ENCODE peak calls at places on chromosomes 13 and 19, in six cellular contexts. H is H1, W is suprapubic skin, P is breast epithelium, M is stomach, L is HCT116. F is an unnamed sample.

GRCh38 chr19:41928754-41929535 is 696 bp upstream of the ERFL start:
- DNase-seq in H (no peak), W (no peak), P (no peak), M (no peak), L (no peak), F (no peak)

GRCh38 chr19:49468746-49469447 is 5.1 kb upstream of the FLT3LG start:
- DNase-seq in H (peak; percentile 79), W (peak; percentile 97), P (peak; percentile 69), M (peak; percentile 56), L (no peak), F (peak; percentile 71)

GRCh38 chr13:23867027-23867491 is 22.1 kb downstream of the MIPEP start:
- DNase-seq in H (no peak), W (no peak), P (no peak), M (no peak), L (no peak), F (no peak)

GRCh38 chr13:21478881-21479808 is 20.0 kb upstream of the ZDHHC20 start:
- DNase-seq in H (no peak), W (no peak), P (no peak), M (no peak), L (peak; percentile 72), F (no peak)

GRCh38 chr19:15815306-15815705 is at the start of gene OR10H1:
- DNase-seq in H (no peak), W (no peak), P (no peak), M (no peak), L (no peak), F (no peak)

GRCh38 chr13:51953347-51953746 is 57.9 kb downstream of the ATP7B start:
- DNase-seq in H (no peak), W (no peak), P (no peak), M (no peak), L (no peak), F (no peak)

GRCh38 chr13:107563099-107563925 is 652.0 kb downstream of the LIG4 start:
- DNase-seq in H (no peak), W (no peak), P (no peak), M (no peak), L (no peak), F (no peak)

GRCh38 chr13:33366469-33367062 is 81.0 kb upstream of the STARD13 start:
- DNase-seq in H (no peak), W (no peak), P (no peak), M (no peak), L (no peak), F (no peak)

GRCh38 chr13:26208292-26208691 is 13.8 kb downstream of the RNF6 start:
- DNase-seq in H (no peak), W (no peak), P (no peak), M (no peak), L (no peak), F (no peak)

GRCh38 chr13:41944635-41945401 is 16.1 kb downstream of the VWA8 start:
- DNase-seq in H (no peak), W (no peak), P (no peak), M (no peak), L (no peak), F (no peak)

GRCh38 chr13:41941174-41941573 is 19.7 kb downstream of the VWA8 start:
- DNase-seq in H (no peak), W (no peak), P (no peak), M (no peak), L (no peak), F (no peak)

GRCh38 chr13:41944229-41944628 is 16.7 kb downstream of the VWA8 start:
- DNase-seq in H (no peak), W (no peak), P (no peak), M (no peak), L (no peak), F (no peak)

GRCh38 chr13:41939403-41939802 is 21.5 kb downstream of the VWA8 start:
- DNase-seq in H (no peak), W (no peak), P (no peak), M (no peak), L (no peak), F (no peak)

GRCh38 chr13:41942462-41943094 is 18.3 kb downstream of the VWA8 start:
- DNase-seq in H (no peak), W (no peak), P (no peak), M (no peak), L (no peak), F (no peak)
- TF ChIP-seq POLR2AphosphoS5 in H (no peak), W (no peak), P (no peak), M (no peak), L (no peak), F (no peak)

GRCh38 chr19:1491849-1492170 is 829 bp downstream of the REEP6 start:
- DNase-seq in H (no peak), W (no peak), P (peak; percentile 43), M (no peak), L (no peak), F (no peak)

GRCh38 chr19:1490020-1490310 is 185 bp downstream of the PCSK4 start:
- DNase-seq in H (no peak), W (no peak), P (no peak), M (no peak), L (no peak), F (no peak)

GRCh38 chr19:1492474-1493006 is 1.6 kb downstream of the REEP6 start:
- DNase-seq in H (no peak), W (peak; percentile 74), P (no peak), M (no peak), L (no peak), F (no peak)

GRCh38 chr19:1490311-1491113 is at the start of gene PCSK4:
- DNase-seq in H (peak; percentile 96), W (peak; percentile 100), P (peak; percentile 99), M (peak; percentile 99), L (peak; percentile 98), F (peak; percentile 91)

DNA sequence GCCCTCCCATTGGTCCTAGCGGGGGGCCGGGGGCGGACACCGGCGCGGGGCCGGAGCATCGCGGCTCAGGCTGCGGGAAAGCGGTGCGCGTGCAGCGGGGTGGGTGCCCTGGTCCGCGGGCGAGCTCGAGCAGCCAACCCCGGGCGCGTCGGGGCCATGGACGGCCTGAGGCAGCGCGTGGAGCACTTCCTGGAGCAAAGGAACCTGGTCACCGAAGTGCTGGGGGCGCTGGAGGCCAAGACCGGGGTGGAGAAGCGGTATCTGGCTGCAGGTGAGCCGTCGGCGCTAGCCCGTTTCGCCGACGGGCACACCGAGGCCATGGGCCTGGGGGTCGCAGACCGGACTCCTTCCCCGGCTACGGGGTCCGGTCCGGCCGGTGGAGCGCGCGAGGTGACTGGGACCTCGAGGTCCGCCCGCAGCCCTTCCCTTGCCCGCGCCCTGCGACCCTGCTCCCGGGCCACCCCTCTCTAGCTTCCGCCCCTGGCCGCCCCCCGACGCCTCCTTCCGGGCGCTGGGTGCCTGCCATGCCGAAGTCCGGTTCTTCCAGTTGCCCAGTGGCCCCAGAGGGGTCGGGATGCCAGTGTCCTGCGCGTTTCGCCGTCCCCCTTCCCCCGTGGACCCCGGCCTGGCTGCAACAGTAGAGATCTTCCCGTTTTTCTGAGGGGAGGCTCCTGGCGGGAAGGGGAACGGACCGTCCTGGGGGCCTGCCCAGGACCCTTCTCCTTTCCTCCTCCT is at the start of gene REEP6:
- DNase-seq in H (no peak), W (no peak), P (no peak), M (no peak), L (no peak), F (no peak)
- TF ChIP-seq POLR2AphosphoS5 in H (peak; percentile 29), W (no peak), P (no peak), M (no peak), L (peak; percentile 86), F (no peak)

DNA sequence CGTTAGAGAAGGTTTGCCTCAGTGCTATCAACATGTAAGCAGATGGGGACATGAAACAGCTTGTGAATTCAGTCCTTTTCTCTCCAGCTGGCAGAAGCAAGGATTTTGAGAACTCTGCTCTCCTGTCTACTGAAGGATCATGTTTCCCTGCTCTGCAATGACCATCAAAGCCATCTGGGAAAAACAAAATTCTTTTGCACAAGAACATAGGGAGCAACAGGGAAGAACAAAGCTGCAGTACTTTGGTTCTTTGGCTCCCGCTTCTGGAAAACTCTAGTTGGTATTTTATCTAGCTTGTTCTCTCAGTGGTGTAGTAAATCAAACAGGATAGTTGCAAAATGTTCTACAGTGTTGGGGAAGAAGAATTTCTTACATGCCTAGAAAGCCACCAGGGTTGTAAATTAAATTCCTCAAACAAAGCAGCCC is 270.4 kb downstream of the ENOX1 start:
- DNase-seq in H (no peak), W (no peak), P (no peak), M (no peak), L (no peak), F (no peak)
- TF ChIP-seq POLR2AphosphoS5 in H (no peak), W (no peak), P (no peak), M (peak; percentile 8), L (no peak), F (no peak)

GRCh38 chr19:2046046-2046907 is 4.8 kb downstream of the MKNK2 start:
- DNase-seq in H (no peak), W (peak; percentile 80), P (no peak), M (no peak), L (no peak), F (no peak)
- TF ChIP-seq POLR2AphosphoS5 in H (peak; percentile 28), W (no peak), P (no peak), M (no peak), L (no peak), F (no peak)

GRCh38 chr19:14167594-14168138 is 31.3 kb upstream of the ASF1B start:
- DNase-seq in H (no peak), W (no peak), P (no peak), M (no peak), L (no peak), F (no peak)
- TF ChIP-seq POLR2AphosphoS5 in H (no peak), W (no peak), P (no peak), M (no peak), L (no peak), F (no peak)

GRCh38 chr19:2494447-2495129 is 18.7 kb downstream of the GADD45B start:
- DNase-seq in H (no peak), W (peak; percentile 92), P (peak; percentile 55), M (peak; percentile 80), L (no peak), F (peak; percentile 85)
- TF ChIP-seq POLR2AphosphoS5 in H (no peak), W (no peak), P (no peak), M (no peak), L (no peak), F (no peak)

F was measured in GM12892.